ENCODE peak calls at places on chromosomes 2 and 18, in nine cellular contexts. T, Q, X, C, L, N, F, J and O are unnamed samples. For H3K4me1, the result is how much of the 10 kb centered on the place peaks cover.

GRCh38 chr2:200778038-200778437 is 33.7 kb upstream of the BZW1 start:
- DNase-seq in T (no peak), Q (no peak), X (no peak), C (no peak), L (no peak), N (no peak), F (no peak), J (no peak), O (no peak)

GRCh38 chr18:80046961-80047541 is 12.8 kb downstream of the RBFA start:
- DNase-seq in T (no peak), Q (no peak), X (no peak), C (no peak), L (no peak), N (no peak), F (no peak), J (no peak), O (no peak)

GRCh38 chr18:11308499-11308898 is 159.1 kb upstream of the PIEZO2 start:
- DNase-seq in T (no peak), Q (no peak), X (no peak), C (no peak), L (no peak), N (no peak), F (no peak), J (no peak), O (no peak)

GRCh38 chr2:190477563-190478454 is 56.7 kb downstream of the NEMP2 start:
- DNase-seq in T (no peak), Q (no peak), X (no peak), C (no peak), L (no peak), N (no peak), F (no peak), J (no peak), O (no peak)

GRCh38 chr2:30456106-30456505 is 9.1 kb downstream of the LCLAT1 start:
- DNase-seq in T (no peak), Q (no peak), X (no peak), C (no peak), L (no peak), N (no peak), F (no peak), J (no peak), O (no peak)

GRCh38 chr18:959854-960253 is 55.2 kb downstream of the ADCYAP1 start:
- DNase-seq in T (no peak), Q (no peak), X (no peak), C (no peak), L (no peak), N (no peak), F (no peak), J (no peak), O (no peak)

GRCh38 chr18:31454066-31454708 is 6.6 kb downstream of the DSG3 start:
- DNase-seq in T (no peak), Q (no peak), X (no peak), C (no peak), L (no peak), N (no peak), F (peak), J (no peak), O (no peak)

GRCh38 chr2:194822097-194822496 is 834.9 kb upstream of the SLC39A10 start:
- DNase-seq in T (no peak), Q (no peak), X (no peak), C (no peak), L (no peak), N (no peak), F (no peak), J (no peak), O (no peak)

GRCh38 chr2:214069254-214069653 is 341.6 kb upstream of the VWC2L start:
- DNase-seq in T (no peak), Q (no peak), X (no peak), C (no peak), L (no peak), N (no peak), F (no peak), J (no peak), O (no peak)

GRCh38 chr2:172578054-172578453 is 22.2 kb downstream of the PDK1 start:
- DNase-seq in T (no peak), Q (no peak), X (no peak), C (no peak), L (no peak), N (no peak), F (no peak), J (no peak), O (no peak)

GRCh38 chr2:25161055-25161781 is 7.2 kb downstream of the POMC start:
- DNase-seq in T (peak), Q (no peak), X (peak), C (peak), L (peak), N (no peak), F (peak), J (peak), O (peak)

GRCh38 chr2:39059366-39059952 is 61.4 kb downstream of the SOS1 start:
- DNase-seq in T (no peak), Q (peak), X (no peak), C (no peak), L (no peak), N (peak), F (no peak), J (peak), O (peak)

GRCh38 chr2:241506793-241507429 is 1.5 kb downstream of the STK25 start:
- DNase-seq in T (no peak), Q (no peak), X (no peak), C (no peak), L (no peak), N (no peak), F (no peak), J (no peak), O (no peak)

GRCh38 chr2:239811001-239811798 is 213.9 kb downstream of the NDUFA10 start:
- DNase-seq in T (peak), Q (no peak), X (peak), C (peak), L (no peak), N (no peak), F (no peak), J (no peak), O (no peak)

GRCh38 chr2:140910683-140911082 is 1220.1 kb downstream of the LRP1B start:
- DNase-seq in T (no peak), Q (no peak), X (no peak), C (no peak), L (no peak), N (no peak), F (no peak), J (no peak), O (no peak)

GRCh38 chr2:26473796-26474195 is 4.1 kb downstream of the OTOF start:
- DNase-seq in T (no peak), Q (no peak), X (no peak), C (no peak), L (no peak), N (no peak), F (no peak), J (no peak), O (no peak)

GRCh38 chr2:119531292-119531691 is 7.0 kb upstream of the SCTR start:
- DNase-seq in T (no peak), Q (peak), X (peak), C (no peak), L (no peak), N (peak), F (no peak), J (no peak), O (no peak)

GRCh38 chr2:149004836-149005235 is 33.7 kb upstream of the LYPD6B start:
- DNase-seq in T (no peak), Q (no peak), X (no peak), C (no peak), L (no peak), N (no peak), F (no peak), J (no peak), O (no peak)
- H3K27ac ChIP-seq in T (no peak), Q (no peak), X (no peak), C (no peak), L (no peak), N (no peak), F (no peak), J (no peak), O (no peak)

GRCh38 chr2:238233625-238234024 is 6.2 kb downstream of the HES6 start:
- DNase-seq in T (no peak), Q (no peak), X (no peak), C (no peak), L (no peak), N (no peak), F (no peak), J (no peak), O (no peak)

GRCh38 chr2:238231251-238231793 is 8.5 kb downstream of the HES6 start:
- DNase-seq in T (peak), Q (no peak), X (peak), C (peak), L (peak), N (peak), F (no peak), J (peak), O (peak)

GRCh38 chr2:238228700-238229099 is 11.1 kb downstream of the HES6 start:
- DNase-seq in T (peak), Q (no peak), X (no peak), C (no peak), L (no peak), N (no peak), F (no peak), J (no peak), O (no peak)

GRCh38 chr2:238231809-238232208 is 8.0 kb downstream of the HES6 start:
- DNase-seq in T (no peak), Q (no peak), X (no peak), C (no peak), L (no peak), N (no peak), F (no peak), J (no peak), O (no peak)

DNA sequence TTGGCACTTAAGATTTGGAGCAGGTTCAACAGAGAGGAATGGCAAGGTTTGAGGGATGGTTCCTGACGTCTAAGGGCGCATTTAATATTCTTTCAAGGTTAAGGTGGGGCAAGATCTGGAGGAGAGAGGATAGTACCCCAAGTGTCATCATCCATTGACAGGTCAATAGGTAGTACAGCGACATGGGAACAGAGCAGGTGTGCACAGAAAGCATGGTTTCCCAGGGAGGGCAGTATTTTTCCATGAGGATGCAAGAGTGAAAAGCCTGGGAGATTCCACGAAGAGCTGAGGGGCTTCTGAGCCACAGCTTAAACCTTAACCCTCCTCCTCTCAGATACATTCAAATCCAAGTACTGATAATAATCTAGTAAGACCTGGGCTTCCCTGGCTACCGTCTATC is 9.1 kb downstream of the HES6 start:
- DNase-seq in T (peak), Q (no peak), X (no peak), C (no peak), L (no peak), N (no peak), F (no peak), J (no peak), O (no peak)
- H3K4me3 ChIP-seq in T (no peak), Q (no peak), X (peak), C (no peak), L (no peak), N (peak), F (no peak), J (peak), O (peak)

DNA sequence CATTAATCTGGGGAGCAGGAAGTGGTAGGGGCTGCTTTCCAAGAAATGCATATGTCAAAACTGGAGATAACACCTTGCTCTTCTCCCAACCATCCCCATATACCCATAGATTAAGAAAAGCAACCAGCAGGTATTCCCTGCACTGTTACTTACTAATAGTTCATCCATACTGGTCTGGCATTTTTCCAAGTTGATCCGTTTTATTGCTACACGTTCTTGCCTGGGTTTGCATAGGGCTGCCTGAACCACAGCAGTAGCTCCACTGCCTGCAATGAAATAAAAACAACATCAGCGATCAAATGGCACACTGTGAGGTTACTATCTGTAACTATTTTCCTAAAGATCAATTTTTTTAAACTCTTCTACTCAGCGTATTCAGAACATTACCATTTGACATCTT is 65.6 kb downstream of the STK39 start:
- DNase-seq in T (no peak), Q (no peak), X (no peak), C (no peak), L (no peak), N (no peak), F (no peak), J (no peak), O (no peak)
- H3K4me1 ChIP-seq in T (half or more), Q (half or more), X (under half), C (under half), L (under half), N (half or more), F (half or more), J (under half), O (half or more)

GRCh38 chr18:64178860-64179259 is 30.0 kb upstream of the LINC00305 start:
- DNase-seq in T (no peak), Q (no peak), X (no peak), C (no peak), L (no peak), N (no peak), F (no peak), J (no peak), O (no peak)

DNA sequence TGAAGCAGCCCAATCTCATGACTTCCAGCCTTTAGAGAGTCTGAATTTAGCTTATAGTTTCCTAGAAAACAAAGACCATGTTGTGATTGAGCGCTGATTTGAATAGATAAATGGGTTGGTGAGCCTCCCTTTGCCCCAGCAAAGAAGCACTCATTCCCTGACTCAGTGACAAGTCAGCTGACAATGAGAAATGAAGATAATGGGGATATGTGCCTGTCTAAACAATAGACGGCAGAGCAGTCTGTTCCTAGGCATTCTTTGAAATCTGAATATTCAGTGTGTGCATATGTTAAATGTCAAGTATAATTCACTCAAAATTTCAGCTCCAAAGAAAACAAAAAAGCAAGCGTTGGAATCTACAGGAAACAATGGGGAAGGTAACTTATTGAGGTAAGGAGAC is 34.8 kb upstream of the LINC00305 start:
- DNase-seq in T (no peak), Q (no peak), X (no peak), C (no peak), L (no peak), N (no peak), F (no peak), J (no peak), O (no peak)
- H3K27ac ChIP-seq in T (no peak), Q (no peak), X (no peak), C (no peak), L (no peak), N (no peak), F (no peak), J (no peak), O (no peak)

DNA sequence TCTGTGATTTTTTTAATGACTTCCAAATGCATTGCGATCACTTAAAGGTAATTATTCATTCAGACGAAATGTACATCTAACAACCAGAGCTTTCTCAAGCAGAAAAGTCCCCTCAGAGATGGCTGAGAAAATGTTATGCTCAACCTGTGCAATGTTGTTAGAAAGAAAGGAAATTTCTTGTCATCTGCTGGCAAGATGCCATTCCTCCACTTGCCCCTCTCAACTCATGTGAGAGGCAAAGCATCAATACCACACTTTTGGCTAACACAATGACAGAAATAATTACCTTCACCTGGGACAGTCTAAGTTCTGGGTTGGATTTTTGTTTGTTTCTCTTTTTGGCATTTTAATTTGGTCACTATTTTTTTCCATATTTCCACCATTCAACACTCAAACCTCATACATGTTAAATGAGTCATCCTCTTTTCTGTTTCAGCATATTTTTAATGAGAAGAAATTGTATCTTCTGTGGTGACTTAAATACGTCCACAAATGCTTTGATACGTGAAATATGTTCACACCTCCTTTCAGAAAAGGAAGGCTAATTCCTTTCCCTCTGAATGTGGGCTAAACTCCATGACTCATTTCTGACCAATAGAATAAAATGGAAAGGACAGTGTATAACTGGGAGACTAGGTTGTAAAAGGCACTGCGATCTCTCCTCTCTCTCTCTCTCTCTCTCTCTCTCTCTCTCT is 173.6 kb upstream of the CHAC2 start:
- DNase-seq in T (no peak), Q (no peak), X (no peak), C (no peak), L (no peak), N (no peak), F (no peak), J (no peak), O (no peak)
- H3K4me3 ChIP-seq in T (no peak), Q (no peak), X (no peak), C (no peak), L (no peak), N (no peak), F (no peak), J (no peak), O (no peak)

GRCh38 chr2:159285929-159286708 is at the start of gene WDSUB1:
- DNase-seq in T (peak), Q (no peak), X (peak), C (peak), L (peak), N (peak), F (no peak), J (no peak), O (no peak)
- H3K4me1 ChIP-seq in T (under half), Q (under half), X (under half), C (under half), L (under half), N (under half), F (under half), J (under half), O (under half)

GRCh38 chr2:235419996-235420395 is 73.8 kb upstream of the AGAP1 start:
- DNase-seq in T (no peak), Q (no peak), X (no peak), C (no peak), L (no peak), N (no peak), F (no peak), J (no peak), O (no peak)

GRCh38 chr2:235418918-235419317 is 74.9 kb upstream of the AGAP1 start:
- DNase-seq in T (no peak), Q (no peak), X (no peak), C (no peak), L (no peak), N (no peak), F (no peak), J (no peak), O (no peak)

GRCh38 chr2:235414422-235414821 is 79.4 kb upstream of the AGAP1 start:
- DNase-seq in T (peak), Q (no peak), X (peak), C (no peak), L (no peak), N (no peak), F (no peak), J (no peak), O (no peak)

GRCh38 chr2:235413084-235413483 is 80.8 kb upstream of the AGAP1 start:
- DNase-seq in T (no peak), Q (no peak), X (peak), C (no peak), L (no peak), N (no peak), F (no peak), J (no peak), O (no peak)

GRCh38 chr2:235416816-235417499 is 76.9 kb upstream of the AGAP1 start:
- DNase-seq in T (peak), Q (no peak), X (peak), C (no peak), L (no peak), N (no peak), F (no peak), J (no peak), O (no peak)
- H3K27ac ChIP-seq in T (peak), Q (no peak), X (peak), C (no peak), L (peak), N (no peak), F (no peak), J (no peak), O (no peak)

GRCh38 chr2:16745466-16745865 is 79.8 kb upstream of the CYRIA start:
- DNase-seq in T (no peak), Q (no peak), X (no peak), C (no peak), L (no peak), N (no peak), F (no peak), J (no peak), O (no peak)
- H3K4me3 ChIP-seq in T (no peak), Q (no peak), X (no peak), C (no peak), L (no peak), N (no peak), F (no peak), J (no peak), O (no peak)

GRCh38 chr2:227506456-227506855 is 34.5 kb downstream of the AGFG1 start:
- DNase-seq in T (no peak), Q (no peak), X (no peak), C (no peak), L (no peak), N (no peak), F (no peak), J (no peak), O (no peak)
- H3K4me1 ChIP-seq in T (half or more), Q (half or more), X (under half), C (under half), L (under half), N (under half), F (under half), J (half or more), O (half or more)

DNA sequence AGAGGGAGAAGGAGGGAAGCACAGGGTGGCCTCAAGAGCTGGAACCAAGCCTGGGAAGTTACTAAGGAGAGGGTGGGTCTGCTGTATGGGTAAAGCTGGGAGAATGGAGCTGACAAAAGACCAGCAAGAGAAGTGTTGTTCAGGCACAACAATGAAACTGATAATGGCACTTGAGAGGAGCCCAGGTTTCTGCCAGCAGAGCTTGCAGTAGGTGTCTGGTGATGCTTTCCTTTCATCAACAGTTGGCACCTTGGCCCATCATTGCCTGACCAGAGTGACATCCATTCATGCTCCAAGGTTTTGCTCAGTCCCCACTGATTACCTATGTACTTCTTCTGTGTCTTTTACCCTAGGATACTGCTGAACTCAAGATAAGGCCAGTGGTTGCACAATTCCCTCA is 92.9 kb upstream of the CXCR4 start:
- DNase-seq in T (no peak), Q (no peak), X (no peak), C (no peak), L (no peak), N (no peak), F (no peak), J (no peak), O (no peak)
- H3K27ac ChIP-seq in T (no peak), Q (no peak), X (no peak), C (no peak), L (no peak), N (no peak), F (no peak), J (no peak), O (no peak)